ENCODE peak calls at places on chromosomes 5 and 9, in four cellular contexts. O is fibroblast of lung, F is KG1, H is tibial nerve. U is an unnamed sample.

GRCh38 chr9:83623634-83623991 is 670 bp downstream of the IDNK start:
- DNase-seq in F (peak; percentile 74), O (no peak), H (no peak), U (no peak)

GRCh38 chr9:81456431-81456970 is 232.8 kb downstream of the TLE1 start:
- DNase-seq in H (no peak), O (peak; percentile 92), F (no peak), U (no peak)

GRCh38 chr5:16550316-16550952 is 66.4 kb downstream of the RETREG1 start:
- DNase-seq in O (no peak), H (no peak), F (no peak), U (no peak)

GRCh38 chr5:40831346-40832210 is 3.4 kb downstream of the RPL37 start:
- DNase-seq in F (no peak), O (peak; percentile 38), H (no peak), U (no peak)

GRCh38 chr5:34410411-34411139 is 245.6 kb upstream of the RAI14 start:
- DNase-seq in F (no peak), O (peak; percentile 75), H (no peak), U (no peak)

GRCh38 chr9:36142510-36143161 is 6.1 kb downstream of the GLIPR2 start:
- DNase-seq in F (no peak), H (no peak), O (no peak), U (no peak)

GRCh38 chr5:154477382-154478223 is 424 bp downstream of the HAND1 start:
- DNase-seq in O (peak; percentile 9), F (no peak), H (no peak), U (no peak)

GRCh38 chr5:108753877-108754276 is 6.2 kb downstream of the FER start:
- DNase-seq in H (no peak), F (no peak), O (peak; percentile 87), U (no peak)

GRCh38 chr5:84752780-84753179 is 368.1 kb upstream of the EDIL3 start:
- DNase-seq in O (no peak), H (no peak), F (no peak), U (no peak)

GRCh38 chr9:91033802-91034201 is 232.2 kb downstream of the SYK start:
- DNase-seq in H (no peak), O (no peak), F (peak; percentile 11), U (no peak)

GRCh38 chr5:169052207-169052606 is 248.7 kb downstream of the SLIT3 start:
- DNase-seq in F (no peak), H (no peak), O (no peak), U (no peak)

GRCh38 chr5:157025093-157025698 is 33.7 kb downstream of the HAVCR1 start:
- DNase-seq in O (no peak), H (no peak), F (no peak), U (no peak)

GRCh38 chr5:171821286-171821685 is 35.7 kb downstream of the SMIM23 start:
- DNase-seq in F (no peak), O (no peak), H (no peak), U (no peak)

GRCh38 chr9:129332581-129332980 is 154.5 kb upstream of the IER5L start:
- DNase-seq in F (no peak), O (no peak), H (no peak), U (no peak)

GRCh38 chr9:71669265-71669975 is 98.9 kb downstream of the CEMIP2 start:
- DNase-seq in H (no peak), F (no peak), O (no peak), U (no peak)

GRCh38 chr5:135185461-135186075 is 151.5 kb upstream of the PITX1 start:
- DNase-seq in F (no peak), H (no peak), O (peak; percentile 82), U (no peak)

GRCh38 chr5:38563624-38564023 is 7.2 kb upstream of the LIFR start:
- DNase-seq in O (no peak), F (no peak), H (no peak), U (no peak)

GRCh38 chr5:135138116-135138850 is 104.3 kb upstream of the PITX1 start:
- DNase-seq in H (no peak), F (no peak), O (no peak), U (no peak)

GRCh38 chr5:16617272-16617973 is 626 bp upstream of the RETREG1 start:
- DNase-seq in F (no peak), H (no peak), O (no peak), U (no peak)

GRCh38 chr9:37925786-37926736 is 22.1 kb upstream of the SLC25A51 start:
- DNase-seq in O (peak; percentile 54), H (no peak), F (no peak), U (no peak)

GRCh38 chr5:173412566-173412965 is 84.4 kb upstream of the STC2 start:
- DNase-seq in F (no peak), H (no peak), O (peak; percentile 72), U (no peak)

GRCh38 chr5:179472641-179473040 is 77.7 kb upstream of the RUFY1 start:
- DNase-seq in F (no peak), H (no peak), O (no peak), U (no peak)

GRCh38 chr9:90770339-90770738 is 31.3 kb upstream of the SYK start:
- DNase-seq in F (no peak), H (no peak), O (no peak), U (no peak)

GRCh38 chr5:83145882-83146331 is 68.6 kb downstream of the XRCC4 start:
- DNase-seq in O (peak; percentile 7), H (no peak), F (no peak), U (peak; percentile 95)

GRCh38 chr5:10567781-10568321 is 4.0 kb downstream of the ANKRD33B start:
- DNase-seq in O (peak; percentile 45), H (no peak), F (no peak), U (no peak)

GRCh38 chr5:139413963-139414362 is 10.1 kb upstream of the SPATA24 start:
- DNase-seq in F (no peak), H (no peak), O (no peak), U (no peak)

GRCh38 chr9:755454-756381 is 85.8 kb upstream of the DMRT1 start:
- DNase-seq in O (peak; percentile 96), H (no peak), F (no peak), U (peak; percentile 89)

GRCh38 chr5:148922606-148923005 is 96.2 kb downstream of the ADRB2 start:
- DNase-seq in H (no peak), F (no peak), O (no peak), U (no peak)

GRCh38 chr9:19424176-19424779 is 15.5 kb downstream of the ACER2 start:
- DNase-seq in O (peak; percentile 42), F (no peak), H (no peak), U (no peak)

GRCh38 chr9:4973246-4973645 is 11.8 kb upstream of the JAK2 start:
- DNase-seq in O (peak; percentile 73), F (no peak), H (no peak), U (no peak)

GRCh38 chr5:141234109-141234508 is 11.0 kb downstream of the PCDHB14 start:
- DNase-seq in H (no peak), O (no peak), F (no peak), U (no peak)

GRCh38 chr5:56464935-56465756 is 232.0 kb upstream of the ANKRD55 start:
- DNase-seq in H (no peak), F (no peak), O (no peak), U (no peak)

GRCh38 chr5:93087326-93087725 is 493.7 kb downstream of the NR2F1-AS1 start:
- DNase-seq in H (no peak), F (no peak), O (no peak), U (no peak)

GRCh38 chr9:35367451-35367850 is 122.5 kb upstream of the RUSC2 start:
- DNase-seq in F (no peak), H (no peak), O (peak; percentile 97), U (peak; percentile 21)

GRCh38 chr9:68732405-68733020 is 27.5 kb downstream of the PIP5K1B start:
- DNase-seq in H (no peak), F (no peak), O (no peak), U (no peak)

GRCh38 chr9:100554935-100555401 is 22.9 kb upstream of the CAVIN4 start:
- DNase-seq in H (no peak), O (peak; percentile 68), F (no peak), U (no peak)

GRCh38 chr5:82713811-82714210 is 363.4 kb downstream of the TMEM167A start:
- DNase-seq in H (no peak), O (no peak), F (no peak), U (no peak)